ENCODE peak calls at places on chromosome 19, in seven cellular contexts. K, G, L, Z, D, Q and R are unnamed samples.

GRCh38 chr19:17739121-17739875 is 12.0 kb upstream of the FCHO1 start:
- DNase-seq in G (no peak), D (no peak), K (no peak), Z (no peak), Q (no peak), L (no peak), R (no peak)

GRCh38 chr19:3544054-3544376 is 5.0 kb downstream of the TEKTIP1 start:
- DNase-seq in Z (no peak), Q (no peak), D (no peak), G (no peak), L (no peak), K (no peak), R (no peak)

GRCh38 chr19:13430790-13431582 is 75.3 kb downstream of the CACNA1A start:
- DNase-seq in Q (peak), L (no peak), K (peak), G (peak), Z (peak), D (peak), R (peak)

GRCh38 chr19:49117677-49118564 is 1.0 kb downstream of the C19orf73 start:
- DNase-seq in K (no peak), D (no peak), Z (no peak), G (no peak), Q (no peak), L (peak), R (no peak)

GRCh38 chr19:50969413-50969760 is at the start of gene KLK6:
- DNase-seq in K (no peak), Z (no peak), Q (peak), L (no peak), D (no peak), G (no peak), R (no peak)

GRCh38 chr19:51971624-51972023 is 15.0 kb downstream of the ZNF350 start:
- DNase-seq in Z (no peak), D (peak), K (no peak), L (no peak), G (no peak), Q (peak), R (no peak)

GRCh38 chr19:48896191-48896720 is 2.3 kb downstream of the TULP2 start:
- DNase-seq in L (peak), K (no peak), Z (peak), D (peak), Q (no peak), G (peak), R (no peak)

GRCh38 chr19:1748115-1748702 is 5.1 kb upstream of the ONECUT3 start:
- DNase-seq in L (no peak), K (no peak), Q (no peak), D (no peak), Z (no peak), G (peak), R (no peak)

GRCh38 chr19:33395561-33396550 is 22.3 kb downstream of the CEBPG start:
- DNase-seq in L (peak), K (no peak), Q (no peak), Z (peak), G (peak), D (peak), R (no peak)

GRCh38 chr19:2332341-2333026 is 4.0 kb downstream of the SPPL2B start:
- DNase-seq in K (peak), D (peak), Q (no peak), Z (no peak), G (peak), L (no peak), R (no peak)

GRCh38 chr19:28184997-28185396 is 1028.0 kb downstream of the UQCRFS1 start:
- DNase-seq in K (no peak), Q (no peak), L (no peak), Z (no peak), G (no peak), D (peak), R (no peak)

GRCh38 chr19:8915997-8916396 is 83.8 kb downstream of the MBD3L1 start:
- DNase-seq in L (no peak), K (no peak), G (no peak), Z (no peak), D (no peak), Q (no peak), R (no peak)

GRCh38 chr19:55370305-55370988 is at the start of gene IL11:
- DNase-seq in L (peak), Q (no peak), G (no peak), Z (peak), K (no peak), D (peak), R (no peak)

GRCh38 chr19:12913871-12914690 is 5.0 kb downstream of the SYCE2 start:
- DNase-seq in Q (no peak), L (no peak), Z (no peak), G (no peak), K (peak), D (peak), R (peak)

GRCh38 chr19:32296694-32297093 is 48.7 kb upstream of the ZNF507 start:
- DNase-seq in Q (no peak), G (no peak), L (no peak), D (no peak), K (no peak), Z (no peak), R (no peak)